ENCODE peak calls at places on chromosomes 16 and 17, in five cellular contexts. Z is stimulated activated CD4-positive, alpha-beta T cell treated with anti-CD3 and anti-CD28 coated beads, Interleukin-12 subunit alpha, Interleukin-12 subunit beta, amount 100 ng/mL, for 24 hours; J is HuH-7.5; X is activated effector memory CD4-positive, alpha-beta T cell treated with Interleukin-2 at 50 U/mL for 16 hours; C is NCI-H524 treated with DMSO at 0.1 percent for 48 hours. S is an unnamed sample.

GRCh38 chr17:1228752-1229353 is 41.4 kb upstream of the BHLHA9 start:
- DNase-seq in Z (no peak), J (no peak), X (no peak), C (no peak), S (no peak)

GRCh38 chr17:5128905-5129535 is 13.2 kb downstream of the USP6 start:
- DNase-seq in Z (no peak), J (no peak), X (no peak), C (no peak), S (no peak)

GRCh38 chr17:31466096-31466495 is 74.6 kb downstream of the RAB11FIP4 start:
- DNase-seq in Z (no peak), J (no peak), X (no peak), C (no peak), S (no peak)

GRCh38 chr17:61805399-61805798 is 57.9 kb downstream of the BRIP1 start:
- DNase-seq in Z (no peak), J (no peak), X (no peak), C (no peak), S (no peak)

GRCh38 chr16:2341456-2342447 is 1.2 kb upstream of the ABCA3 start:
- DNase-seq in Z (no peak), J (no peak), X (no peak), C (no peak), S (no peak)

GRCh38 chr17:15463363-15463762 is 4.1 kb downstream of the CDRT4 start:
- DNase-seq in Z (no peak), J (no peak), X (no peak), C (no peak), S (no peak)

GRCh38 chr17:76840884-76841775 is 27.1 kb upstream of the MGAT5B start:
- DNase-seq in Z (no peak), J (no peak), X (no peak), C (no peak), S (no peak)

GRCh38 chr17:14201087-14201486 is 35.6 kb downstream of the CDRT15 start:
- DNase-seq in Z (peak), J (no peak), X (peak), C (no peak), S (no peak)

GRCh38 chr17:19656336-19656735 is 7.8 kb downstream of the ALDH3A2 start:
- DNase-seq in Z (no peak), J (no peak), X (no peak), C (no peak), S (no peak)

GRCh38 chr16:83615981-83616380 is 191.8 kb upstream of the HSBP1 start:
- DNase-seq in Z (no peak), J (no peak), X (no peak), C (no peak), S (no peak)

GRCh38 chr16:85352221-85352620 is 239.9 kb upstream of the CIBAR2 start:
- DNase-seq in Z (no peak), J (no peak), X (no peak), C (no peak), S (no peak)

GRCh38 chr17:48819466-48819865 is 2.4 kb upstream of the TTLL6 start:
- DNase-seq in Z (no peak), J (no peak), X (no peak), C (no peak), S (no peak)

GRCh38 chr17:49783051-49783715 is 5.3 kb upstream of the KAT7 start:
- DNase-seq in Z (no peak), J (no peak), X (no peak), C (peak), S (no peak)

GRCh38 chr17:31535581-31535981 is 144.1 kb downstream of the RAB11FIP4 start:
- DNase-seq in Z (no peak), J (no peak), X (no peak), C (no peak), S (no peak)

GRCh38 chr16:29645699-29646187 is 17.3 kb upstream of the SPN start:
- DNase-seq in Z (no peak), J (no peak), X (no peak), C (no peak), S (peak)

GRCh38 chr16:66984902-66985311 is 3.5 kb upstream of the CES4A start:
- DNase-seq in Z (peak), J (no peak), X (peak), C (no peak), S (no peak)

GRCh38 chr17:45282683-45283644 is 21.1 kb upstream of the SPATA32 start:
- DNase-seq in Z (no peak), J (no peak), X (no peak), C (peak), S (no peak)

GRCh38 chr17:43737722-43738121 is 20.9 kb downstream of the SOST start:
- DNase-seq in Z (no peak), J (no peak), X (no peak), C (no peak), S (no peak)

GRCh38 chr16:88503374-88503770 is 50.3 kb downstream of the ZFPM1 start:
- DNase-seq in Z (no peak), J (no peak), X (no peak), C (no peak), S (no peak)

GRCh38 chr17:8354196-8354595 is 14.6 kb downstream of the ODF4 start:
- DNase-seq in Z (no peak), J (no peak), X (no peak), C (no peak), S (no peak)

S was measured in Caco-2.